ENCODE peak calls at places on chromosomes 4 and X, in six cellular contexts. Y is nephron progenitor cell, K is HL-60, J is RWPE2, S is hepatocyte, H is epithelial cell of esophagus. F is an unnamed sample.
A peak's percentile ranks its signal among the peaks of the same experiment; 100 is the strongest.

GRCh38 chr4:142265536-142265935 is 580.6 kb downstream of the INPP4B start:
- DNase-seq in K (no peak), J (no peak), H (peak; percentile 78), S (no peak), Y (no peak), F (peak; percentile 47)

GRCh38 chrX:101210630-101211029 is 9.0 kb upstream of the DRP2 start:
- DNase-seq in J (no peak), S (no peak), K (no peak), Y (no peak), H (no peak), F (no peak)

GRCh38 chr4:109701566-109702399 is 1.5 kb downstream of the CASP6 start:
- DNase-seq in K (no peak), J (no peak), H (peak; percentile 8), S (peak; percentile 61), Y (peak; percentile 5), F (no peak)

GRCh38 chr4:142194905-142195304 is 558.5 kb downstream of the IL15 start:
- DNase-seq in S (no peak), J (no peak), K (no peak), Y (no peak), H (no peak), F (peak; percentile 48)

GRCh38 chrX:40945366-40945713 is 139.9 kb upstream of the USP9X start:
- DNase-seq in H (peak; percentile 74), Y (no peak), J (no peak), K (peak; percentile 49), S (peak; percentile 67), F (peak; percentile 30)

GRCh38 chr4:57190651-57191481 is 80.7 kb upstream of the IGFBP7 start:
- DNase-seq in K (peak; percentile 15), S (peak; percentile 56), J (no peak), H (peak; percentile 38), Y (peak; percentile 57), F (peak; percentile 27)

GRCh38 chr4:8907596-8908205 is 36.1 kb upstream of the HMX1 start:
- DNase-seq in Y (no peak), H (no peak), S (no peak), K (no peak), J (peak; percentile 58), F (no peak)

GRCh38 chr4:22220965-22221364 is 272.4 kb upstream of the KCNIP4 start:
- DNase-seq in Y (no peak), H (no peak), J (no peak), S (no peak), K (no peak), F (no peak)

GRCh38 chrX:45191820-45192409 is 8.8 kb downstream of the DIPK2B start:
- DNase-seq in H (peak; percentile 3), Y (no peak), K (no peak), S (no peak), J (no peak), F (no peak)

GRCh38 chr4:134668237-134668636 is 466.6 kb upstream of the PABPC4L start:
- DNase-seq in Y (no peak), H (peak; percentile 53), K (no peak), J (no peak), S (no peak), F (no peak)

GRCh38 chr4:184406915-184407314 is 67.4 kb downstream of the IRF2 start:
- DNase-seq in H (peak; percentile 47), K (no peak), J (no peak), Y (no peak), S (no peak), F (no peak)

GRCh38 chr4:47373174-47373573 is 90.3 kb downstream of the COMMD8 start:
- DNase-seq in S (no peak), Y (no peak), J (no peak), K (peak; percentile 73), H (no peak), F (no peak)

GRCh38 chrX:101485212-101486064 is at the start of gene ARMCX4:
- DNase-seq in Y (peak; percentile 70), J (no peak), H (peak; percentile 29), S (peak; percentile 79), K (no peak), F (peak; percentile 35)

GRCh38 chrX:23503835-23504539 is 163.3 kb upstream of the PRDX4 start:
- DNase-seq in S (peak; percentile 89), J (peak; percentile 87), H (peak; percentile 92), Y (no peak), K (no peak), F (peak; percentile 60)

GRCh38 chr4:154838694-154839093 is 57.6 kb downstream of the RBM46 start:
- DNase-seq in J (no peak), S (peak; percentile 11), H (no peak), K (no peak), Y (no peak), F (no peak)

GRCh38 chrX:70262952-70263567 is 3.1 kb upstream of the P2RY4 start:
- DNase-seq in Y (peak; percentile 56), S (peak; percentile 73), H (peak; percentile 75), J (no peak), K (no peak), F (peak; percentile 5)

GRCh38 chr4:121072080-121072835 is at the start of gene NDNF:
- DNase-seq in Y (peak; percentile 77), J (no peak), K (peak; percentile 43), H (peak; percentile 26), S (peak; percentile 74), F (no peak)

GRCh38 chr4:113288691-113289090 is 239.2 kb downstream of the ANK2 start:
- DNase-seq in Y (no peak), J (no peak), K (no peak), H (no peak), S (no peak), F (no peak)

GRCh38 chr4:38125816-38126215 is 165.6 kb downstream of the PTTG2 start:
- DNase-seq in S (no peak), K (no peak), Y (no peak), H (peak; percentile 88), J (no peak), F (no peak)

GRCh38 chrX:46204721-46205422 is 340.3 kb downstream of the ZNF674 start:
- DNase-seq in S (no peak), K (no peak), J (no peak), H (peak; percentile 61), Y (no peak), F (no peak)

GRCh38 chr4:24105183-24106039 is 215.6 kb upstream of the PPARGC1A start:
- DNase-seq in J (no peak), Y (no peak), K (no peak), H (peak; percentile 76), S (peak; percentile 28), F (peak; percentile 86)

DNA sequence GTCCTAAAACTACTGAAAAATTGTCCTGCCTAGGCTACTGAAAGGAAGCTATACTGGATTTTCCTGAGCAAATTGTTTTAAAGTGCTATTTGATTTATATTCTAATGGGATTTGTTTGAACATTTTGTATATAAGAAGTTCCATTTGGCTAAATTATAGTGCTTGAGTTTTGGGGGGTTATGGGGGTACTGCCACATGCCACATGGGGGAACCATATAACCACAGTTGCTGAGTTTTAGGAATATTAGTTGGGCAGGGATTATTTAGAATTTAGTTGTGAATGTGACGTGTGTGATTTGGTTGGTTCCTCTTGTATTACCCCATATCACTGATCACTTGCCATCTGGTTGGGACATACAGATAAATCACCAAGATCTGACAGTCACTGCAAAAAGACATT is 224.5 kb upstream of the TAPT1 start:
- DNase-seq in H (no peak), S (no peak), J (no peak), Y (no peak), K (no peak), F (no peak)
- TF ChIP-seq CTCF in H (no peak), S (peak; percentile 14), J (peak; percentile 25), Y (no peak), K (no peak), F (peak; percentile 62)

GRCh38 chr4:2269206-2269531 is 7.3 kb upstream of the MXD4 start:
- DNase-seq in K (no peak), J (no peak), S (no peak), H (no peak), Y (no peak), F (no peak)

GRCh38 chr4:2269618-2270163 is 7.8 kb upstream of the MXD4 start:
- DNase-seq in Y (no peak), S (no peak), K (no peak), H (no peak), J (no peak), F (no peak)

GRCh38 chr4:2267841-2268240 is 5.9 kb upstream of the MXD4 start:
- DNase-seq in S (no peak), K (no peak), J (no peak), Y (no peak), H (no peak), F (no peak)

GRCh38 chr4:2267320-2267811 is 5.5 kb upstream of the MXD4 start:
- DNase-seq in K (no peak), Y (no peak), H (no peak), J (no peak), S (no peak), F (no peak)

GRCh38 chr4:2268357-2269205 is 6.7 kb upstream of the MXD4 start:
- DNase-seq in J (no peak), Y (no peak), K (no peak), H (no peak), S (no peak), F (no peak)
- TF ChIP-seq CTCF in J (no peak), Y (no peak), K (no peak), H (no peak), S (no peak), F (no peak)

DNA sequence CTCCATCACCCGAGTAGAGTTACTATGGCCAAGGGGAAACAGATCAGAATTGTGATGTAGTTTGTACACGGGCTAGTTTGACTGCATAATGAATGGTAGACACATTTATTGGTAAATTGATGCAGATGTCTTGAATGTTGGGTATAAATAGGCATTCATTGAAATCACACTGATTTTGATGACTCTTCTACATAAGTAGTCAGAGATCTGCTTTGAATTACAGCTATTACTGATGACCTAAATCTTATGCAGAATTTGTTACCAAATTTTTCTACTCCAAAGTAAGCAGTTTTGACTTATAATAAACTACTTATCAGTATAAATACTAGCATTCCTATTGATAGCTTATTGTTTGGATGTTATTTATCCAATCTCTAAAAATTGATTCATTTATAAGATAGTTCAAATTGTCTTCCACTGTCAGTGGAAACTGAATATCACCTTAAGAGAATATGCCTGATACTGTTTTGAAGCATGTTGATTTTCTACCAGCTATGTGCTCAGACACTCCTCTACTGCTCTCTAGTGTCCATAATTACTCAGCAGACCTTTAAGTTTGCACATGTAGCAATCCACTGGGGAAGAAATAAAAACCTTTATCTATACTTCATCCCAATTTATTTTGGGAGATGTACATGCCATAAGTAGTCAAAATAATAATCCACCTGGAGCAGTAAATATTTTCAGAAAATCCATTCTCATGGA is 120.3 kb downstream of the RASL11B start:
- DNase-seq in S (peak; percentile 63), J (no peak), Y (peak; percentile 8), H (peak; percentile 68), K (no peak), F (peak; percentile 50)
- TF ChIP-seq CTCF in S (peak; percentile 81), J (peak; percentile 68), Y (peak; percentile 78), H (peak; percentile 80), K (peak; percentile 7), F (peak; percentile 83)

DNA sequence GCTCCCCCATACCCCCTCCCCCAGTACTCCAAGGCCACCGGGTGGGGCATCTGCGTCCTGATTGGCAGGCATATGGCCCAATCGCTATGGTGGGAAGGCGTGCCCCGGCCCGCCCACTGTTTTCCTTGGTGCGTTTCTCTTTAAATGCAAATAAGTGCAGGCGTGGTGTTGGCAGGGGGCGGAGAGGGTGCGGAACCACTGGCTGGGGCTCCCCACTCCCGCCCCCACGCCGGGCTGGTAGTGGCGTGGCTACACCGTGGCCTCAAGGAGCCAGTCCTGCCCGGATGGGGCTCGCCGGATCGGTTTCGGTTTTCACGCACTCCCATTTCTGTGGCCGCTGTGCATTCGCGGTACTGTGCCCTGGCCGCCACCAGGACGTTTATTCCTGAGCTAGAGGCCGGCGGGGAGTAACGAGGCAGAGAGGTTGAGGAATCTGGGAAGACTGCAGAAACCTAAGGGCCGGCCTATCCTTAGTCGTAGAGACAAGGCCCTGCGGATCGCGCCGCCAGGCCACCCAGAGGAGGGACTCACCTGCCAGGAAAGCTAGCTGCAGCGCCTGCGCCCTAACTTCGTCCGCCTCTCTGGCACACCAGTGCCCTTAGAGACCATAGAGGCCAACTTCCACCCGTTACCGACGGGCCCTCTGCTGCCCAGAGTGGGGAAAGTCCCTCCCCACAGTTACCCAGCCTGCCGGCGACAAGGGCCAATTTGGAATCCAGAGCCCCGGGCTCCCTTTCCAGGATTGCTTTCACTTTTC is 405 bp upstream of the AMER1 start:
- DNase-seq in S (peak; percentile 92), J (peak; percentile 88), Y (peak; percentile 90), K (peak; percentile 67), H (peak; percentile 91), F (peak; percentile 90)
- TF ChIP-seq CTCF in S (peak; percentile 26), J (no peak), Y (no peak), K (no peak), H (no peak), F (no peak)